ENCODE peak calls at places on chromosomes 12 and 14, in five cellular contexts. One of them, this sample, is unnamed.

GRCh38 chr12:104737682-104738370 is 220.3 kb downstream of the SLC41A2 start:
- DNase-seq in foreskin fibroblast: no peak
- DNase-seq in endothelial cell: no peak
- DNase-seq in cardiac muscle cell: no peak
- DNase-seq in SK-N-SH: no peak
- DNase-seq in this sample: no peak

GRCh38 chr14:54713364-54713763 is 146.4 kb downstream of the SAMD4A start:
- DNase-seq in cardiac muscle cell: no peak
- DNase-seq in SK-N-SH: no peak
- DNase-seq in foreskin fibroblast: peak
- DNase-seq in endothelial cell: no peak
- DNase-seq in this sample: no peak

GRCh38 chr14:28975084-28975483 is 208.5 kb downstream of the FOXG1 start:
- DNase-seq in SK-N-SH: no peak
- DNase-seq in foreskin fibroblast: no peak
- DNase-seq in endothelial cell: no peak
- DNase-seq in cardiac muscle cell: no peak
- DNase-seq in this sample: no peak

GRCh38 chr12:117850048-117850447 is 118.7 kb downstream of the KSR2 start:
- DNase-seq in endothelial cell: peak
- DNase-seq in cardiac muscle cell: peak
- DNase-seq in SK-N-SH: peak
- DNase-seq in foreskin fibroblast: peak
- DNase-seq in this sample: no peak

GRCh38 chr12:71477609-71478008 is 38.0 kb downstream of the LGR5 start:
- DNase-seq in SK-N-SH: no peak
- DNase-seq in endothelial cell: no peak
- DNase-seq in cardiac muscle cell: no peak
- DNase-seq in foreskin fibroblast: peak
- DNase-seq in this sample: no peak

GRCh38 chr14:34099630-34100029 is 148.8 kb upstream of the EGLN3 start:
- DNase-seq in foreskin fibroblast: no peak
- DNase-seq in cardiac muscle cell: no peak
- DNase-seq in endothelial cell: no peak
- DNase-seq in SK-N-SH: no peak
- DNase-seq in this sample: no peak

GRCh38 chr12:1630081-1630826 is 1.2 kb downstream of the WNT5B start:
- DNase-seq in foreskin fibroblast: peak
- DNase-seq in cardiac muscle cell: peak
- DNase-seq in SK-N-SH: peak
- DNase-seq in endothelial cell: peak
- DNase-seq in this sample: no peak

GRCh38 chr14:105912641-105913180 is 386.3 kb downstream of the TMEM121 start:
- DNase-seq in SK-N-SH: no peak
- DNase-seq in cardiac muscle cell: no peak
- DNase-seq in foreskin fibroblast: no peak
- DNase-seq in endothelial cell: no peak
- DNase-seq in this sample: peak

GRCh38 chr14:73176673-73177072 is 40.4 kb downstream of the PSEN1 start:
- DNase-seq in SK-N-SH: no peak
- DNase-seq in endothelial cell: no peak
- DNase-seq in foreskin fibroblast: no peak
- DNase-seq in cardiac muscle cell: no peak
- DNase-seq in this sample: no peak

GRCh38 chr12:124928912-124929530 is 14.6 kb upstream of the UBC start:
- DNase-seq in endothelial cell: no peak
- DNase-seq in SK-N-SH: no peak
- DNase-seq in cardiac muscle cell: no peak
- DNase-seq in foreskin fibroblast: no peak
- DNase-seq in this sample: no peak

GRCh38 chr12:3218150-3218845 is 141.1 kb downstream of the TSPAN9 start:
- DNase-seq in endothelial cell: no peak
- DNase-seq in SK-N-SH: peak
- DNase-seq in foreskin fibroblast: peak
- DNase-seq in cardiac muscle cell: peak
- DNase-seq in this sample: no peak

GRCh38 chr14:23725528-23725927 is 89.4 kb downstream of the DHRS2 start:
- DNase-seq in endothelial cell: no peak
- DNase-seq in cardiac muscle cell: no peak
- DNase-seq in SK-N-SH: no peak
- DNase-seq in foreskin fibroblast: no peak
- DNase-seq in this sample: no peak

GRCh38 chr14:23725980-23726746 is 90.0 kb downstream of the DHRS2 start:
- DNase-seq in cardiac muscle cell: no peak
- DNase-seq in endothelial cell: no peak
- DNase-seq in foreskin fibroblast: peak
- DNase-seq in SK-N-SH: no peak
- DNase-seq in this sample: no peak

GRCh38 chr14:23728791-23729190 is 92.6 kb downstream of the DHRS2 start:
- DNase-seq in foreskin fibroblast: no peak
- DNase-seq in SK-N-SH: no peak
- DNase-seq in endothelial cell: no peak
- DNase-seq in cardiac muscle cell: no peak
- DNase-seq in this sample: no peak

GRCh38 chr14:23727566-23728335 is 91.6 kb downstream of the DHRS2 start:
- DNase-seq in cardiac muscle cell: peak
- DNase-seq in SK-N-SH: peak
- DNase-seq in endothelial cell: no peak
- DNase-seq in foreskin fibroblast: peak
- DNase-seq in this sample: no peak

DNA sequence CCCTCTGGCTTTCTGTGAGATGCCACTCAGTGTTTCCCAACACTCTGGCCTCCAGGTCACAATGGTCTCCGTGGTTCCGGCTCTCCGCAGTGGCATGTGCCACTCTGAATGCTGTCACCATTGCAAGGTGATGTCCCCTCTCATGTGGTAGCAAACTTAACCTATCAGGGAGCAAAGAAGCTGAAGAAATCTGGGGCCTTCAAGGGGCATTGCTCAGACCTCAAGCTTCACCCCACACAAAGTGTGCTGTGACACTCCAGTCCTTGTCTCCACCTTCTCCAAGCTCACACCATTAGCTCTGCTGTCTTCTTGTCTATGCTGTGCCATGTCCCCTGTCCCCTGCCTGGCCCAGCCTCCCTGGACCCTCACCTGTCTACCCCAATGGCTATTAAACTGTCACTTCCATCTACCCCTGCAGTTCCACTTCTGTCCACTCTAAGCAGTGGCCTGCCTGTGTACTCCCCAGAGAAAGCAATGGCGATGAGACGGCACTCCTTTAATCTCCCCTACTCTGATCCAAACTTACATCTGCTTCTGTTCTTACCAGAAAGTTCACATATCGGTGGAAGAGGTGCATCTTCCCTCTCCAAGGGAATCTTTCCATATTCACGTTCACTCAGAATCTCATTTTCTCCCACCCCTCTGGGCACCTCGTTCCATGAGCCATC is 93.7 kb downstream of the DHRS2 start:
- DNase-seq in SK-N-SH: peak
- DNase-seq in endothelial cell: no peak
- DNase-seq in cardiac muscle cell: no peak
- DNase-seq in foreskin fibroblast: no peak
- DNase-seq in this sample: no peak
- TF ChIP-seq CTCF in SK-N-SH: peak
- TF ChIP-seq CTCF in endothelial cell: no peak
- TF ChIP-seq CTCF in cardiac muscle cell: no peak
- TF ChIP-seq CTCF in foreskin fibroblast: no peak
- TF ChIP-seq CTCF in this sample: peak

GRCh38 chr12:53295070-53295890 is at the start of gene PFDN5:
- DNase-seq in foreskin fibroblast: peak
- DNase-seq in endothelial cell: peak
- DNase-seq in SK-N-SH: peak
- DNase-seq in cardiac muscle cell: peak
- DNase-seq in this sample: no peak
- TF ChIP-seq CTCF in foreskin fibroblast: no peak
- TF ChIP-seq CTCF in endothelial cell: no peak
- TF ChIP-seq CTCF in SK-N-SH: no peak
- TF ChIP-seq CTCF in cardiac muscle cell: no peak
- TF ChIP-seq CTCF in this sample: peak

DNA sequence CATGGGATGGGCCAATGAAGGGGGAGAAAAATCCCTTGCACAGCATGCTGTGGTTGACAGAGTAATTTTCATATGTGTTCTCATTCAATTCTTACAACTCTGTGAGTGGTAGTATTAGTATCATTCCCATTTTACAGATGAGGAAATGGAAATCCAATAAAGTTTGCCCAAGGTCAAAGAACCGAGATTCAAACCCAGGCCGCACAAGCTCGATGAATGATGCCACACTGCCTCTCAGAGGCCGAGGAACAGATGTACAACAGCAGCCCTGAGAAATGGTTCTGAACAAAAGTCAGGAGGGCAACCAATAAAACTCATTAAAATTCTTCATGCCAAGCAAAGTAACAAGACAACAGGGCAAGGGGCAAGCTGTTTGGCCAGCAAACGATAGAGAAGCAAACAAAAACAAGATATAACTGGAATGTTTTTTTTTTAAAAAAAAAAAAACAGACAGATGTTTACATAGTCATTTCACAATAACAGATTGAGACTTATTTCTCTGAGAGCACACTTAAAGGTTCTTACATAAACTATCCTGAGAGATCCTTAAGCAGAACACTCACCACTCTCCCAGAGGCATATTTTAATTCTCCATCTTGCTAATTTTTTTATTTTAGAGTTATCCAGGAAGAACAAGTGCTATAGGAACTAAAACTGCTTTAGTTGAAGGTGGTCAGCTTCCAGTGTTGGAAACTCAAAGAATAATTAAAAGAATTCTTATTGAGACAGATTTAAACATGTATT is 85.8 kb downstream of the EXOC5 start:
- DNase-seq in foreskin fibroblast: peak
- DNase-seq in cardiac muscle cell: peak
- DNase-seq in SK-N-SH: peak
- DNase-seq in endothelial cell: peak
- DNase-seq in this sample: no peak
- TF ChIP-seq CTCF in foreskin fibroblast: peak
- TF ChIP-seq CTCF in cardiac muscle cell: peak
- TF ChIP-seq CTCF in SK-N-SH: peak
- TF ChIP-seq CTCF in endothelial cell: no peak
- TF ChIP-seq CTCF in this sample: peak

GRCh38 chr12:98422809-98423208 is 92.6 kb upstream of the TMPO start:
- DNase-seq in SK-N-SH: no peak
- DNase-seq in cardiac muscle cell: peak
- DNase-seq in endothelial cell: peak
- DNase-seq in foreskin fibroblast: no peak
- DNase-seq in this sample: no peak
- TF ChIP-seq CTCF in SK-N-SH: no peak
- TF ChIP-seq CTCF in cardiac muscle cell: peak
- TF ChIP-seq CTCF in endothelial cell: peak
- TF ChIP-seq CTCF in foreskin fibroblast: no peak
- TF ChIP-seq CTCF in this sample: peak

GRCh38 chr12:128798543-128799341 is 25.0 kb downstream of the SLC15A4 start:
- DNase-seq in cardiac muscle cell: no peak
- DNase-seq in SK-N-SH: no peak
- DNase-seq in endothelial cell: no peak
- DNase-seq in foreskin fibroblast: peak
- DNase-seq in this sample: peak
- TF ChIP-seq CTCF in cardiac muscle cell: peak
- TF ChIP-seq CTCF in SK-N-SH: peak
- TF ChIP-seq CTCF in endothelial cell: no peak
- TF ChIP-seq CTCF in foreskin fibroblast: peak
- TF ChIP-seq CTCF in this sample: peak

DNA sequence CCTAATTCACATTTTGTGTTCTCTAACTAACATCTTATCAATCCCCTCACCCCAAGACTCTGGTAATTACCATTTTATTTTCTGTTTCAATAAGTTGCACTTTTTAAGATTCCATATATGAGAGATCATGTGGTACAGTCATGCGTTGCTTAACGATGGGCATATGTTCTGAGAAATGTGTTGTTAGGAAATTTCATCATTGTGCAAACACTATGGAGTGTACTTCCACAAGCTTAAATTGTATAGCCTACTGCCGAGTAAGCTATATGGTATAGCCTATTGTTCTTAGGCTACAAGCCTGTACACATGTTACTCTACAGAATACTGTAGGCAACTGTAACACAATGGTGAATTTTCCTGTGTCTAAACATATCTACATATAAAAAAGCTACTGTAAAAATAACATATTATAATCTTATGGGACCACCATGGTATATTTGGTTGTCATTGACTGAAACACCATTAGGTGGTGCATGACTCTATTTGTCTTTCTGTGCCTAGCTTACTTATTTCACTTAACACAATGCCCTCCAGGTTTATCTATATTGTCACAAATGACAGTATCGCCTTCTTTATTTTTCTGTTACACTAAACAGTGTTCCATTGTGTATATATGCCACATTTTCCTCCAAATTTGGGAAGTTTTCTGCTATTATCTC is 473.4 kb upstream of the LMO3 start:
- DNase-seq in SK-N-SH: no peak
- DNase-seq in cardiac muscle cell: no peak
- DNase-seq in foreskin fibroblast: no peak
- DNase-seq in endothelial cell: no peak
- DNase-seq in this sample: no peak
- TF ChIP-seq CTCF in SK-N-SH: no peak
- TF ChIP-seq CTCF in cardiac muscle cell: no peak
- TF ChIP-seq CTCF in foreskin fibroblast: no peak
- TF ChIP-seq CTCF in endothelial cell: peak
- TF ChIP-seq CTCF in this sample: peak

GRCh38 chr14:30443368-30444007 is 115.5 kb upstream of the G2E3 start:
- DNase-seq in endothelial cell: no peak
- DNase-seq in foreskin fibroblast: peak
- DNase-seq in cardiac muscle cell: peak
- DNase-seq in SK-N-SH: peak
- DNase-seq in this sample: no peak
- TF ChIP-seq CTCF in endothelial cell: peak
- TF ChIP-seq CTCF in foreskin fibroblast: peak
- TF ChIP-seq CTCF in cardiac muscle cell: peak
- TF ChIP-seq CTCF in SK-N-SH: peak
- TF ChIP-seq CTCF in this sample: peak

GRCh38 chr12:74538491-74539258 is 1.0 kb downstream of the ATXN7L3B start:
- DNase-seq in SK-N-SH: peak
- DNase-seq in cardiac muscle cell: peak
- DNase-seq in foreskin fibroblast: peak
- DNase-seq in endothelial cell: no peak
- DNase-seq in this sample: no peak
- TF ChIP-seq CTCF in SK-N-SH: no peak
- TF ChIP-seq CTCF in cardiac muscle cell: no peak
- TF ChIP-seq CTCF in foreskin fibroblast: no peak
- TF ChIP-seq CTCF in endothelial cell: no peak
- TF ChIP-seq CTCF in this sample: no peak

DNA sequence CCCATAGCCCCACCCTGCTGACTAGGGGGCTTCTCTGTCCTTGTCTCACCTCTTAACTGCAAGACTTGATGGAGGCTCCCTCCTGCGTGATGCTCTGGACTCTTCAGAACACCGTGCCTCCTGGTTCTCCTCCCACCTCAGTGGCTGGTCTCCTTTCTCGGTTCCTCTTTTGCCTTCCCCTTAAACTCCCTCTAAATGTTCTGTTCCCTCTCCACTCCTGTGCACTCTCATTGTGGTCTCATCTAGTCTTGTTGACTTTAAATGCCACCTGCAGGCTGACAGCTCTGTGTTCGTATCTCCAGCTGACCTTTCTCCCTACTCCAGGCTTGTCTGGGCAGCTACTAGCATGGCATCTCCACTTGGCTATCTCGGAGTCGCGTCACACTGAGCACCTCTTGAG is 28.3 kb downstream of the DYNC1H1 start:
- DNase-seq in foreskin fibroblast: no peak
- DNase-seq in cardiac muscle cell: no peak
- DNase-seq in endothelial cell: no peak
- DNase-seq in SK-N-SH: no peak
- DNase-seq in this sample: no peak
- TF ChIP-seq CTCF in foreskin fibroblast: no peak
- TF ChIP-seq CTCF in cardiac muscle cell: no peak
- TF ChIP-seq CTCF in endothelial cell: no peak
- TF ChIP-seq CTCF in SK-N-SH: no peak
- TF ChIP-seq CTCF in this sample: no peak

This sample was measured in chondrocyte.